ENCODE peak calls at places on chromosomes 1 and 21, in six cellular contexts. A is upper lobe of right lung, T is osteoblast, V is tibial artery, U is heart right ventricle, E is astrocyte of the spinal cord. I is an unnamed sample.
A peak's percentile ranks its signal among the peaks of the same experiment; 100 is the strongest.

GRCh38 chr1:194387531-194387930 is 1201.1 kb upstream of the B3GALT2 start:
- DNase-seq in A (no peak), E (no peak), T (no peak), V (no peak), U (no peak), I (no peak)

GRCh38 chr1:209643295-209644020 is 8.8 kb downstream of the LAMB3 start:
- DNase-seq in E (no peak), V (peak; percentile 45), A (no peak), U (peak; percentile 71), T (peak; percentile 66), I (peak; percentile 81)

GRCh38 chr1:51331206-51332100 is 1.1 kb upstream of the TTC39A start:
- DNase-seq in A (no peak), E (peak; percentile 36), U (no peak), V (no peak), T (peak; percentile 92), I (no peak)

GRCh38 chr21:45283019-45283610 is 4.6 kb downstream of the POFUT2 start:
- DNase-seq in A (peak; percentile 38), E (no peak), U (no peak), T (peak; percentile 29), V (peak; percentile 8), I (no peak)

GRCh38 chr1:197761654-197762053 is 13.6 kb downstream of the DENND1B start:
- DNase-seq in E (no peak), T (no peak), U (no peak), A (no peak), V (no peak), I (no peak)

GRCh38 chr1:219465247-219466093 is 147.4 kb downstream of the ZC3H11B start:
- DNase-seq in A (no peak), E (no peak), T (peak; percentile 83), V (no peak), U (no peak), I (no peak)

GRCh38 chr1:161200992-161201827 is 957 bp upstream of the NDUFS2 start:
- DNase-seq in T (peak; percentile 83), V (peak; percentile 76), A (no peak), U (peak; percentile 47), E (peak; percentile 24), I (peak; percentile 56)

GRCh38 chr1:228405200-228405978 is 1.2 kb downstream of the TRIM11 start:
- DNase-seq in E (no peak), T (peak; percentile 73), V (no peak), U (no peak), A (no peak), I (no peak)

GRCh38 chr1:31799196-31799894 is 16.5 kb downstream of the SPOCD1 start:
- DNase-seq in E (no peak), A (no peak), V (peak; percentile 3), U (no peak), T (peak; percentile 51), I (no peak)

GRCh38 chr1:89254658-89255287 is 17.9 kb downstream of the GBP5 start:
- DNase-seq in U (no peak), E (no peak), T (peak; percentile 65), V (no peak), A (no peak), I (no peak)

DNA sequence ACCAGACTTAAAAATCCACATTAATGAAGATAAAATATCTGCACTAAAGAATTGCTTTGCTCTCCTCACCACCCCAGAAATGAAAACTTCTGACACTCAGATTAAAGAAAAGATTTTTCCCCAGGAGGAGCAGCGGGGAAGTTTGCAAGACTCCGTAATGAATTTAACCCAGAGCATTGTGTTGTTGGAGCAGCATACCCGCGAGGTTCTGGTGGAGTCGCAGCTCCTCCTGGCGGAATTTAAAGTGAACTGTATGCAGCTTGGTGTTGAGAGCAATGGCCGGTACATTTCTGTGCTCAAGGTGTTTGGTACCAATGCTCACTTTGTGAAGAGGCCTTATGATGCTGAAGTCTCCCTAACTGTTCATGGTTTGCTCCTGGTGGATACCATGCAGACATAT is 46.4 kb downstream of the VPS13D start:
- DNase-seq in E (peak; percentile 48), A (no peak), T (peak; percentile 21), V (no peak), U (no peak), I (no peak)
- TF ChIP-seq CTCF in E (peak; percentile 62), A (peak; percentile 48), T (peak; percentile 52), V (peak; percentile 59), U (peak; percentile 48), I (peak; percentile 59)

GRCh38 chr1:9494936-9495758 is 44.1 kb upstream of the SLC25A33 start:
- DNase-seq in V (no peak), E (peak; percentile 38), A (peak; percentile 79), T (peak; percentile 94), U (peak; percentile 63), I (peak; percentile 47)

GRCh38 chr1:9500756-9501754 is 38.2 kb upstream of the SLC25A33 start:
- DNase-seq in E (no peak), T (no peak), A (no peak), V (no peak), U (no peak), I (no peak)

GRCh38 chr1:9490605-9491339 is 48.5 kb upstream of the SLC25A33 start:
- DNase-seq in V (peak; percentile 92), A (peak; percentile 94), E (peak; percentile 78), T (peak; percentile 97), U (peak; percentile 92), I (peak; percentile 91)

GRCh38 chr1:9493326-9493725 is 45.9 kb upstream of the SLC25A33 start:
- DNase-seq in E (no peak), U (no peak), T (no peak), V (no peak), A (no peak), I (no peak)

GRCh38 chr1:9495854-9496374 is 43.4 kb upstream of the SLC25A33 start:
- DNase-seq in A (no peak), E (no peak), V (no peak), U (no peak), T (no peak), I (no peak)
- H3K4me3 ChIP-seq in A (no peak overlapping the region), E (no peak overlapping the region), V (no peak overlapping the region), U (no peak overlapping the region), T (no peak overlapping the region), I (no peak overlapping the region)

GRCh38 chr1:95793893-95794292 is 559.9 kb downstream of the RWDD3 start:
- DNase-seq in U (no peak), T (no peak), A (no peak), E (no peak), V (no peak), I (no peak)
- TF ChIP-seq CTCF in U (no peak), T (no peak), A (no peak), E (peak; percentile 3), V (no peak), I (no peak)

DNA sequence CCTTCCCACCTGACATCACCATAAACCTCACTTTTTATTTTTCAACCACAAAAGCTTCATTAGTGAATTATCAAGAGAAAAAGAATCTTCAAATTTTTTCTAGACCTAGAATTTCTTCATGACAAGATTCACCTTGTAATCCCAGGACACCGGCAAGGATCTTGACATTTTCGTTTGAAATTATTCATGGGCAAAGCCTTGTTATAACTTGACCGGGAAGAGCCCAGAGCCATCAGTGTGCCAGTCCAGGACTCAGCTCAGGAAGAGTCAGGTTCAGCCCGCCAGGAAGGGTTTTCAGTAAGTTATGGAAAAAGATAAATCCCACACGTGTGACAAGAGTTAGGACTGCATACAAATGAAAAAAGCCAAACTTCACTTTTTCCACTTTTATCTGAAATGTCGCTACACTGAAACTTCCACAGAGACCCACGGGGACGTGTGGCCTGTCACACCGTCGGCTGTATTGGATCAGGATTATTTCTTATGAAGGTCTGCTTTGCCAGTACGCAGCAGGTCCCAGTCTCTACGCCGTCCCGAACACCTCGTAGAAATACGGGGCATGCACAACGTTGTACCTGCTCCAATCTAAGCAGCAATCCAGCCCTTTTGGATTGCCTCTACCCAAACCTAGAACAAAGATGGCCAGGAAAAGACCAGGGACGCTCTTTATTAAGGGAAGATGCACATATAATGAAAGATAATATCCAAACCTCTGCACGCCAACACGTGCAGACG is 952 bp downstream of the F3 start:
- DNase-seq in A (no peak), T (no peak), V (no peak), E (peak; percentile 27), U (no peak), I (no peak)
- H3K4me3 ChIP-seq in A (peak overlapping the region; percentile 85), T (peak overlapping the region; percentile 70), V (peak overlapping the region; percentile 76), E (peak overlapping the region; percentile 67), U (peak overlapping the region; percentile 67), I (peak overlapping the region; percentile 79)

DNA sequence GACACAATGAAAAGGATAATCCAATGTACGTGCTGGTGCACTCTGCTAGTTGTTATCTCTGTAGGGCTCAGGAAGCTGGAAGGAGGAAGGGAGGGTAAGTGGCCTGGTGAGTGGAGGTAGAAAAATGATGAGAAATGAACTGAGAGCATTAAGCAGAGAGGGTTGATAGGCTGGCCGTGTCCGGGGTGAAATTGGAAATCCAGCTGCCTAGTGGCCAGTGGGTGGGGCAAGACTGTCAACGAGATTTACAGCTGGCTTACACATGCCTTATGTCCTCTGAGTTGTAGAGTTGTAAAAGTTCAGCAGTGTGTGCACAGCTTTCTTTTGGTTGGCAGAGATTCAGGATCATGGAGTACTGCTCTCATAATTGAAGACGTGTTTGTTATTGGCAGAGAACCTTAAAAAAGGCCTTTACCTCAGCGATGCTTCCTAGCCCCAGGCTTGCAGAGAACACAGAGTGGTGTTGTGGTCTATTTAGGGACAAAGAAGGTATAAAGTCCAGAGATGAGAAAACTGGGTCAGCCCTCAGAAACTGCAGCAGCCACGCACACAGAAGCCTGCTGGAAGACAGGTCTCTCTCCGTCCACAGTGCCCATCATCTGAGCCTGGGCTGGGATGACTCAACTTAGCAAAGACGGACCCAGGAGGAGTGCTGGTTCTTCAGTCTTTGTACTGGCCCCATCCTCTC is 132.4 kb downstream of the EDEM3 start:
- DNase-seq in E (peak; percentile 95), T (peak; percentile 72), V (peak; percentile 88), A (no peak), U (peak; percentile 65), I (peak; percentile 81)
- TF ChIP-seq CTCF in E (no peak), T (no peak), V (no peak), A (no peak), U (peak; percentile 8), I (peak; percentile 32)

GRCh38 chr1:230867903-230868735 is at the start of gene C1orf198:
- DNase-seq in V (no peak), A (peak; percentile 91), U (peak; percentile 85), T (peak; percentile 94), E (peak; percentile 31), I (peak; percentile 79)

GRCh38 chr1:230865062-230865817 is 3.1 kb downstream of the C1orf198 start:
- DNase-seq in E (no peak), A (no peak), V (no peak), U (no peak), T (no peak), I (no peak)

GRCh38 chr1:230864441-230864840 is 3.9 kb downstream of the C1orf198 start:
- DNase-seq in U (no peak), E (no peak), T (no peak), V (no peak), A (no peak), I (no peak)

GRCh38 chr1:230867119-230867902 is 1.0 kb downstream of the C1orf198 start:
- DNase-seq in E (peak; percentile 46), A (no peak), U (no peak), V (no peak), T (peak; percentile 91), I (no peak)

DNA sequence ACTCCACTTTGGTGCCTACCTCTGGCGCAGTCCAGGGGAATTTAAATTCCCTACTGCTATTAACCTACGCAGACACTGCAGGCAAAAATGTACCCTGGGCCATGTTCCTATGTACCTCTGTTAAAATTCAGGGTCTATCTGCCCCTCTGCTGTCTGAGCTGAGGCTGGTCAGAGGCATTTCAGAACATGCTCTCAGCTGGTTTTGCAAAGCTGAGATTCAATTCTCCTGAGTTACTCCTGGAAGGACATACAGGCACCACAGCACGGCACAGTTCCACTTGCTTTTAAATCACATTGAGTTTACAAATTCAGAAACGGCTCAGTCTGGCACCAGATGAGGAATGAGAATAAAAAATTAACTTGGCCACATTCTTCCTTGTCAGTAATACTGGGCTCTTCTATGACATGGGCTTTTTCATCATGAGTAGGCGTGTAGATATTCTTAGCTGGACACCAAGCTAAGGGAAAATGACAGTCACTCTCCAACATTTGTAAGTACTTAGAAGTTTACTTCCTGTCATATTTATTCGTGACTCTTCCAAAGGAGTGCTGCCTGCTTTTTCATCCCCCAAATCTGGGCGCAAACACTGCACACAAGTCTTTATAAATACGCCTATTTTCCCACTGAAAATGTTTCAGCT is 2.0 kb downstream of the C1orf198 start:
- DNase-seq in T (no peak), A (no peak), U (no peak), V (peak; percentile 48), E (peak; percentile 52), I (no peak)
- H3K4me3 ChIP-seq in T (peak overlapping the region; percentile 87), A (peak overlapping the region; percentile 94), U (peak overlapping the region; percentile 61), V (peak overlapping the region; percentile 83), E (peak overlapping the region; percentile 75), I (peak overlapping the region; percentile 94)